ENCODE peak calls at places on chromosomes 1 and 21, in ten cellular contexts. L is pancreas, U is ovary, C is bronchial epithelial cell, P is left ventricle myocardium inferior, J is HFF-Myc, K is foreskin fibroblast, R is Panc1, T is kidney epithelial cell, I is fibroblast of lung. F is an unnamed sample.
A peak's percentile ranks its signal among the peaks of the same experiment; 100 is the strongest.

GRCh38 chr1:230109871-230110667 is 43.0 kb downstream of the GALNT2 start:
- DNase-seq in L (no peak), U (no peak), C (no peak), P (no peak), J (no peak), K (no peak), R (no peak), T (no peak), I (no peak), F (no peak)

GRCh38 chr1:208551609-208552008 is 307.4 kb upstream of the PLXNA2 start:
- DNase-seq in L (no peak), U (no peak), C (no peak), P (no peak), J (no peak), K (no peak), R (no peak), T (no peak), I (no peak), F (no peak)

GRCh38 chr1:27360159-27361043 is 6.4 kb downstream of the MAP3K6 start:
- DNase-seq in L (no peak), U (no peak), C (no peak), P (no peak), J (no peak), K (no peak), R (no peak), T (no peak), I (no peak), F (no peak)

GRCh38 chr21:40685121-40685630 is 161.8 kb downstream of the DSCAM start:
- DNase-seq in L (no peak), U (no peak), C (peak; percentile 18), P (peak; percentile 27), J (no peak), K (no peak), R (no peak), T (no peak), I (no peak), F (no peak)

GRCh38 chr1:239155466-239155865 is 230.9 kb upstream of the CHRM3 start:
- DNase-seq in L (no peak), U (peak; percentile 21), C (no peak), P (no peak), J (no peak), K (no peak), R (no peak), T (no peak), I (no peak), F (no peak)

GRCh38 chr1:237206065-237206414 is 164.1 kb downstream of the RYR2 start:
- DNase-seq in L (no peak), U (no peak), C (no peak), P (no peak), J (no peak), K (no peak), R (no peak), T (no peak), I (no peak), F (no peak)

GRCh38 chr21:46585191-46585953 is 19.5 kb downstream of the S100B start:
- DNase-seq in L (no peak), U (no peak), C (peak; percentile 91), P (no peak), J (no peak), K (no peak), R (no peak), T (no peak), I (no peak), F (no peak)

GRCh38 chr21:15976807-15977206 is 247.0 kb downstream of the USP25 start:
- DNase-seq in L (no peak), U (no peak), C (no peak), P (no peak), J (no peak), K (peak; percentile 40), R (no peak), T (no peak), I (no peak), F (no peak)

DNA sequence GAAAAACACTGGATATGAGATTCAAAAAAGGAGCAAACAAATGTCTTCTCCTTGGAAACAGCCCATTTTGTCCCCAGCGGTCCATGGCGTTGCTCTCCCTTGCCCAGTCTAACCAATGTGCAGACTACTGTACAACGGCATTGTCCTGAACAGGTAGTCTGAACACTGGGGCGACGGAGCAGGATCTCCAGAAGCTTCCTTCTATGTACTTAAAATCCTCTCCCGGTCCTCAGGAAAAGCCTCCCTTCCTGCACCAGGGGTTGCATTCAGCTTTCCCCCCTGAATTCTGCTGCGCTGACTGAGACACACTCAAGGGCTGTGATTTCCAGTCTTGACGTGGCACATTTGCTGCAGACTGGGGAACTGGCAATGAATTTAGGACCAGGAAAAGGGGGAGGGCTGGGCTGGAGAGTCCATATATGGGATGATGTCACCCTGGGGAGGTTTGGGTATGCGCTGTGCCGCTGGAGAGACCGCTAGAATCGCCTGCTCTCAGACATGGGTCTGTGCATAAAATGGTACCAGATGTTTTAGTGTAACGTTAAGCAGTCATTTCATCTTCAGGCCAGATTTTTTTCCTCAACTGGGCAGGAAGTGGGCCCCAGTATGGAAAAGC is 275.9 kb upstream of the C1orf105 start:
- DNase-seq in L (peak; percentile 23), U (peak; percentile 82), C (no peak), P (peak; percentile 71), J (peak; percentile 100), K (peak; percentile 99), R (no peak), T (no peak), I (peak; percentile 83), F (no peak)
- H3K4me3 ChIP-seq in L (no peak overlapping the region), U (peak overlapping the region; percentile 38), C (no peak overlapping the region), P (peak overlapping the region; percentile 65), J (peak overlapping the region; percentile 84), K (peak overlapping the region; percentile 87), R (peak overlapping the region; percentile 37), T (no peak overlapping the region), I (peak overlapping the region; percentile 84), F (no peak overlapping the region)

GRCh38 chr1:229027622-229028182 is 243.2 kb upstream of the RAB4A start:
- DNase-seq in L (no peak), U (peak; percentile 38), C (peak; percentile 48), P (no peak), J (no peak), K (peak; percentile 22), R (no peak), T (no peak), I (no peak), F (no peak)

GRCh38 chr1:229023651-229024295 is 247.1 kb upstream of the RAB4A start:
- DNase-seq in L (no peak), U (no peak), C (no peak), P (peak; percentile 29), J (no peak), K (no peak), R (no peak), T (no peak), I (no peak), F (no peak)

GRCh38 chr1:229024528-229025119 is 246.3 kb upstream of the RAB4A start:
- DNase-seq in L (no peak), U (peak; percentile 53), C (peak; percentile 82), P (peak; percentile 33), J (peak; percentile 84), K (peak; percentile 90), R (peak; percentile 8), T (peak; percentile 71), I (peak; percentile 82), F (no peak)

GRCh38 chr1:229027158-229027557 is 243.8 kb upstream of the RAB4A start:
- DNase-seq in L (no peak), U (no peak), C (no peak), P (no peak), J (no peak), K (no peak), R (no peak), T (no peak), I (no peak), F (no peak)

DNA sequence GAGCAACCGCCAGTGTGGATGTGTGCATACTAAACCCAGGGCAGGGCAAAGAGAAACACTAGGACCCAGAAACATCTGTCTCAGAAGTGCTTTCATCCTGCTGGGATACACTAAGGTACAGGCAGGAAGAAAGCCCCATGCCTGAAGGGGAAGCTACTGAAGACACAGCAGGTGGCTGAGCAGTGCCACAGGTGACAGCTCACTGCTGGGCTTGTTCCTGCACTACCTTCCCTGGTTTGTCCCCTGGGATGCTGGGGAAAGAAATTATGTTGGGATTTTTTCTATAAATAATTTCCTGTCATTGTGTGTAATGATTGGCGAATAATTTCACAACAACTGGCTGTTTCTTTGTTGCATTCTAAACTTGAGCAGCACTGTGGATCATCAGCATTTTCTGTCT is 245.3 kb upstream of the RAB4A start:
- DNase-seq in L (no peak), U (no peak), C (no peak), P (no peak), J (no peak), K (no peak), R (no peak), T (no peak), I (no peak), F (no peak)
- TF ChIP-seq CTCF in L (no peak), U (no peak), C (no peak), P (no peak), J (no peak), K (no peak), R (no peak), T (no peak), I (no peak), F (no peak)

DNA sequence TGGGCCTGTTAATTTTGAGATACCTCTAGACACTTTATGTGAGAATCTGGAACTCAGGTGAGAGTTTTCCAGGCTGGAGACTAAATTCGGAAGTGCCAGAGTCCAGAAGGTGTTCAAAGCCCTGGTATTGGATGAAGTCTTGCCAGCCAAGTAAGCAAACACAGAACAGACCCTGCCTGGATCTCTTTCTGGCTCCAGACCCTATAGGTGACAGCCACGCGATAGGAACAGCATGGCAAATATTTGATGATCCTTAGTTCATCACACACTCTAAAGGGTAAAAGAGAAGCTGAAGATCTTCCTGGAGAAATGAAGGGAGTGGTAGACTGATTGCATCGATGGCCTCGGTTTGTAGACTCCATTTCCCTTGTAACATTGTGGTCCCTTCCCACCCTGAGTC is 30.7 kb downstream of the SLC1A7 start:
- DNase-seq in L (no peak), U (no peak), C (no peak), P (no peak), J (no peak), K (no peak), R (no peak), T (no peak), I (no peak), F (no peak)
- H3K4me3 ChIP-seq in L (no peak overlapping the region), U (no peak overlapping the region), C (no peak overlapping the region), P (no peak overlapping the region), J (no peak overlapping the region), K (no peak overlapping the region), R (no peak overlapping the region), T (no peak overlapping the region), I (no peak overlapping the region), F (no peak overlapping the region)

DNA sequence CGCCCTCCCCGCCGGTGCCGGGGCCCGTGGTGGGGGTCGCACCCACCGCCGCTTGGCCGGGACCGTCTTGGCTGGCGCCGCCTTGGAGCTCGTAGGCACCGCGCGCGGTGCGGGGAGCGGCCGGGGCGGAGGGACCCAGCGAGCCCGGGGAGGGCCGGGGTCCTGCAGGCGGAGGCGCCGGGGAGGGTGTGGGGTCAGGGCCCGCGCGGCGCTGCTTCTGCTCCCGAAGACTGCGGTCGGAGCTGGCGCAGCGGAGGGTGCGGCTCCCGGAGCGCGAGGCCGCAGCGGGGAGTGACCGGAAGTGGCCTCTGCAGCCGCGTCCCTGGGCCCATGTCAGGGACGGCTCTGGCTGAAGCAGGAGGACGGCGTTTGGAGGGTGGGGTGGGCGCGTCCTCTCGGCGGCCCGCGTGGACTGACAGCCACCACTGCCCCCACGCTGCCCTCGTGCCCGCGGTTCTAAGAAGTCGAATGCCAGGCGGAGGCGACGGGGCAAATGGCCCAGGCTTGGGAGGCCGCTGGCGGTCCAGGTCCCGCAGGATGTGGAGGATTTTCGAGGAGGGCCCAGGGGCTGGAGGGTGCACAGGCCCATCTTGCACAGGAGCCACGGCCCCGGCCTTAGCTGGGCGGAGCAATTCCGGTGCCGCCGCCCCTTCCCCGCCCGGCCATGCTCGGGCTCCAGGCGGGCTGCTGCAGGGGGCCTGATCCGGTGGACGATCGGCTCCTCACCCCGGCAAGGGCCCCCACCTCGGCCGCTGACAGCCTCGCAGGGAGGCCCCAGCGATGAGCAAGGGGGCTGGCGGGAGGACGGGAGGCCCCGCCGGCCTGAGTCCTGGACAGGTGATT is 7.7 kb upstream of the ZNF669 start:
- DNase-seq in L (peak; percentile 57), U (peak; percentile 73), C (no peak), P (peak; percentile 81), J (no peak), K (peak; percentile 81), R (no peak), T (no peak), I (peak; percentile 63), F (no peak)
- TF ChIP-seq CTCF in L (no peak), U (no peak), C (no peak), P (peak; percentile 7), J (no peak), K (no peak), R (no peak), T (no peak), I (no peak), F (no peak)